ENCODE peak calls at places on chromosomes 3 and 15, in five cellular contexts. K, T, U, Y and G are unnamed samples.

GRCh38 chr15:37138586-37138985 is 38.2 kb upstream of the MEIS2 start:
- DNase-seq in Y (no peak), T (no peak), K (no peak), U (no peak), G (no peak)

GRCh38 chr15:25465835-25466234 is 27.0 kb upstream of the UBE3A start:
- DNase-seq in K (no peak), Y (no peak), T (no peak), U (no peak), G (no peak)

GRCh38 chr3:144923051-144923450 is 951.4 kb downstream of the DIPK2A start:
- DNase-seq in U (no peak), T (no peak), K (no peak), Y (no peak), G (no peak)

GRCh38 chr3:58688563-58688962 is 22.0 kb upstream of the FAM3D start:
- DNase-seq in Y (no peak), U (no peak), T (no peak), K (no peak), G (no peak)

GRCh38 chr3:165206454-165207266 is 10.5 kb upstream of the SLITRK3 start:
- DNase-seq in K (peak; percentile 81), T (peak; percentile 78), U (no peak), Y (no peak), G (no peak)

GRCh38 chr3:75180235-75180944 is 483.7 kb upstream of the FRG2C start:
- DNase-seq in T (no peak), Y (no peak), K (no peak), U (no peak), G (no peak)

GRCh38 chr3:151308089-151308488 is 8.5 kb downstream of the GPR87 start:
- DNase-seq in K (no peak), T (no peak), U (no peak), Y (no peak), G (no peak)

GRCh38 chr3:21484323-21485154 is 266.5 kb downstream of the ZNF385D start:
- DNase-seq in U (no peak), K (peak; percentile 72), Y (no peak), T (peak; percentile 64), G (no peak)

GRCh38 chr3:102194760-102195159 is 240.1 kb upstream of the ZPLD1 start:
- DNase-seq in U (no peak), T (no peak), K (no peak), Y (no peak), G (no peak)

GRCh38 chr15:96343529-96344072 is 13.1 kb downstream of the NR2F2 start:
- DNase-seq in U (no peak), K (no peak), Y (no peak), T (no peak), G (no peak)

GRCh38 chr3:162770556-162770955 is 1273.9 kb downstream of the OTOL1 start:
- DNase-seq in K (no peak), U (no peak), T (no peak), Y (no peak), G (no peak)

GRCh38 chr3:187950671-187951070 is 203.3 kb upstream of the LPP start:
- DNase-seq in Y (no peak), T (no peak), K (no peak), U (no peak), G (no peak)

GRCh38 chr3:45693941-45694521 is 4.8 kb downstream of the SACM1L start:
- DNase-seq in Y (no peak), T (peak; percentile 54), U (peak; percentile 30), K (no peak), G (peak; percentile 81)

GRCh38 chr3:37271636-37272035 is 97.3 kb upstream of the LRRFIP2 start:
- DNase-seq in K (no peak), T (no peak), Y (no peak), U (no peak), G (no peak)

GRCh38 chr3:179703816-179704215 is 51.0 kb downstream of the USP13 start:
- DNase-seq in U (no peak), T (no peak), K (no peak), Y (no peak), G (no peak)

GRCh38 chr3:151923901-151924300 is 50.5 kb downstream of the SUCNR1 start:
- DNase-seq in T (no peak), K (no peak), Y (no peak), U (no peak), G (no peak)

GRCh38 chr15:39434751-39435238 is 146.1 kb upstream of the THBS1 start:
- DNase-seq in K (no peak), U (no peak), T (no peak), Y (no peak), G (no peak)

GRCh38 chr3:143538577-143538981 is 309.7 kb downstream of the SLC9A9 start:
- DNase-seq in Y (no peak), T (no peak), U (no peak), K (no peak), G (no peak)

GRCh38 chr15:76904461-76905012 is 603 bp downstream of the SCAPER start:
- DNase-seq in Y (peak; percentile 10), K (peak; percentile 27), T (peak; percentile 58), U (peak; percentile 1), G (peak; percentile 9)

GRCh38 chr3:127816783-127817182 is 5.5 kb downstream of the MGLL start:
- DNase-seq in U (no peak), Y (no peak), T (no peak), K (no peak), G (no peak)

GRCh38 chr3:126896067-126896441 is 86.9 kb upstream of the PLXNA1 start:
- DNase-seq in Y (no peak), U (no peak), K (no peak), T (no peak), G (no peak)

GRCh38 chr3:154730221-154730620 is 300.2 kb upstream of the GPR149 start:
- DNase-seq in K (no peak), T (no peak), Y (no peak), U (no peak), G (no peak)

GRCh38 chr15:41790756-41791546 is 16.7 kb downstream of the MAPKBP1 start:
- DNase-seq in U (no peak), Y (no peak), T (no peak), K (peak; percentile 13), G (no peak)

GRCh38 chr15:81809543-81809942 is 236.3 kb downstream of the MEX3B start:
- DNase-seq in Y (no peak), K (no peak), T (peak; percentile 77), U (no peak), G (no peak)

GRCh38 chr15:56972426-56972825 is 54.0 kb downstream of the TCF12 start:
- DNase-seq in K (no peak), Y (no peak), T (no peak), U (no peak), G (no peak)

GRCh38 chr3:69296995-69297394 is 88.9 kb downstream of the FRMD4B start:
- DNase-seq in U (no peak), Y (no peak), K (no peak), T (no peak), G (no peak)

GRCh38 chr3:54988302-54989022 is 60.6 kb upstream of the LRTM1 start:
- DNase-seq in K (no peak), T (no peak), U (no peak), Y (no peak), G (no peak)

GRCh38 chr3:182138388-182138787 is 426.7 kb downstream of the SOX2 start:
- DNase-seq in U (no peak), K (no peak), T (no peak), Y (no peak), G (no peak)

GRCh38 chr3:59809016-59809415 is 759.2 kb upstream of the CFAP20DC start:
- DNase-seq in T (no peak), Y (no peak), K (no peak), U (no peak), G (no peak)